ENCODE peak calls at places on chromosomes 13 and 19, in four cellular contexts. B, C, X and F are unnamed samples.

GRCh38 chr13:45119469-45119989 is 781 bp upstream of the GTF2F2 start:
- DNase-seq in B (peak), C (no peak), X (peak), F (peak)

GRCh38 chr19:47124937-47125668 is 5.5 kb upstream of the SAE1 start:
- DNase-seq in B (peak), C (no peak), X (no peak), F (peak)

GRCh38 chr13:66139250-66139649 is 1090.9 kb downstream of the PCDH9 start:
- DNase-seq in B (no peak), C (no peak), X (no peak), F (no peak)

GRCh38 chr13:46119883-46120614 is 15.2 kb upstream of the CPB2 start:
- DNase-seq in B (peak), C (no peak), X (no peak), F (peak)

GRCh38 chr19:17475541-17476115 is 5.3 kb downstream of the SLC27A1 start:
- DNase-seq in B (peak), C (no peak), X (no peak), F (peak)

GRCh38 chr13:71320452-71320851 is 546.6 kb downstream of the DACH1 start:
- DNase-seq in B (peak), C (no peak), X (peak), F (peak)

GRCh38 chr13:83819611-83820010 is 62.7 kb downstream of the SLITRK1 start:
- DNase-seq in B (peak), C (no peak), X (no peak), F (peak)

GRCh38 chr13:96958286-96958891 is 35.9 kb downstream of the OXGR1 start:
- DNase-seq in B (peak), C (no peak), X (no peak), F (peak)

GRCh38 chr13:33279414-33279813 is 6.1 kb downstream of the STARD13 start:
- DNase-seq in B (no peak), C (no peak), X (no peak), F (no peak)

GRCh38 chr13:87331178-87331577 is 340.0 kb upstream of the SLITRK5 start:
- DNase-seq in B (no peak), C (no peak), X (no peak), F (peak)

GRCh38 chr19:4575267-4575793 is 15.8 kb upstream of the SEMA6B start:
- DNase-seq in B (peak), C (peak), X (peak), F (peak)

GRCh38 chr19:47253467-47253881 is 2.9 kb upstream of the CCDC9 start:
- DNase-seq in B (peak), C (no peak), X (peak), F (peak)

GRCh38 chr13:89726690-89727435 is 1620.6 kb upstream of the MIR17HG start:
- DNase-seq in B (peak), C (no peak), X (peak), F (peak)

GRCh38 chr19:16013851-16014840 is 62.1 kb upstream of the TPM4 start:
- DNase-seq in B (no peak), C (no peak), X (no peak), F (no peak)

GRCh38 chr19:18672606-18673337 is 10.7 kb upstream of the CRTC1 start:
- DNase-seq in B (peak), C (no peak), X (no peak), F (peak)

GRCh38 chr13:114026128-114026880 is 52.4 kb upstream of the C13orf46 start:
- DNase-seq in B (no peak), C (no peak), X (no peak), F (no peak)

GRCh38 chr13:44906758-44907157 is 82.5 kb downstream of the NUFIP1 start:
- DNase-seq in B (peak), C (peak), X (no peak), F (peak)

GRCh38 chr13:31204592-31204991 is 4.8 kb downstream of the B3GLCT start:
- DNase-seq in B (peak), C (no peak), X (no peak), F (peak)

GRCh38 chr13:100128838-100129237 is 39.9 kb downstream of the PCCA start:
- DNase-seq in B (no peak), C (no peak), X (no peak), F (no peak)

GRCh38 chr19:41421314-41421713 is 5.9 kb downstream of the B3GNT8 start:
- DNase-seq in B (no peak), C (no peak), X (no peak), F (no peak)

GRCh38 chr13:78660130-78660857 is 1.3 kb upstream of the OBI1 start:
- DNase-seq in B (peak), C (no peak), X (no peak), F (no peak)

GRCh38 chr19:14770944-14771839 is 7.2 kb downstream of the ADGRE2 start:
- DNase-seq in B (no peak), C (peak), X (no peak), F (no peak)

GRCh38 chr19:3606690-3607289 is at the start of gene TBXA2R:
- DNase-seq in B (peak), C (peak), X (no peak), F (peak)

GRCh38 chr13:74191036-74191809 is 57.0 kb upstream of the KLF12 start:
- DNase-seq in B (peak), C (no peak), X (no peak), F (no peak)

GRCh38 chr13:36258831-36259230 is 38.8 kb downstream of the CCDC169 start:
- DNase-seq in B (no peak), C (no peak), X (no peak), F (no peak)

GRCh38 chr19:14149509-14149994 is 13.2 kb upstream of the ASF1B start:
- DNase-seq in B (peak), C (peak), X (no peak), F (peak)

GRCh38 chr19:15042003-15042402 is 7.3 kb upstream of the CASP14 start:
- DNase-seq in B (no peak), C (no peak), X (no peak), F (no peak)

GRCh38 chr13:23617551-23618014 is 47.4 kb downstream of the TNFRSF19 start:
- DNase-seq in B (peak), C (no peak), X (no peak), F (peak)

GRCh38 chr19:19064811-19065745 is 1.3 kb downstream of the SLC25A42 start:
- DNase-seq in B (peak), C (no peak), X (no peak), F (no peak)

GRCh38 chr19:6239871-6240676 is 39.7 kb downstream of the MLLT1 start:
- DNase-seq in B (no peak), C (no peak), X (no peak), F (no peak)

GRCh38 chr13:99589575-99589974 is 88.3 kb downstream of the TM9SF2 start:
- DNase-seq in B (no peak), C (peak), X (no peak), F (no peak)

GRCh38 chr13:33284016-33284415 is 1.5 kb downstream of the STARD13 start:
- DNase-seq in B (peak), C (no peak), X (no peak), F (peak)

GRCh38 chr13:76885203-76886004 is 801 bp downstream of the KCTD12 start:
- DNase-seq in B (peak), C (peak), X (no peak), F (peak)

GRCh38 chr19:42488783-42489521 is 39.3 kb downstream of the CEACAM1 start:
- DNase-seq in B (no peak), C (no peak), X (no peak), F (no peak)

GRCh38 chr19:47374876-47375693 is 26.0 kb downstream of the DHX34 start:
- DNase-seq in B (no peak), C (no peak), X (no peak), F (no peak)

GRCh38 chr19:17080441-17080803 is 4.8 kb downstream of the MYO9B start:
- DNase-seq in B (no peak), C (no peak), X (no peak), F (no peak)

GRCh38 chr13:88074794-88075509 is 403.8 kb downstream of the SLITRK5 start:
- DNase-seq in B (no peak), C (no peak), X (no peak), F (no peak)

GRCh38 chr19:409006-409514 is at the start of gene C2CD4C:
- DNase-seq in B (peak), C (peak), X (no peak), F (no peak)
- H3K4me3 ChIP-seq in B (no peak), C (peak), X (peak), F (peak)

GRCh38 chr13:95704510-95704909 is 27.6 kb downstream of the DNAJC3 start:
- DNase-seq in B (peak), C (no peak), X (no peak), F (no peak)
- TF ChIP-seq CTCF in B (peak), C (no peak), X (peak), F (peak)

DNA sequence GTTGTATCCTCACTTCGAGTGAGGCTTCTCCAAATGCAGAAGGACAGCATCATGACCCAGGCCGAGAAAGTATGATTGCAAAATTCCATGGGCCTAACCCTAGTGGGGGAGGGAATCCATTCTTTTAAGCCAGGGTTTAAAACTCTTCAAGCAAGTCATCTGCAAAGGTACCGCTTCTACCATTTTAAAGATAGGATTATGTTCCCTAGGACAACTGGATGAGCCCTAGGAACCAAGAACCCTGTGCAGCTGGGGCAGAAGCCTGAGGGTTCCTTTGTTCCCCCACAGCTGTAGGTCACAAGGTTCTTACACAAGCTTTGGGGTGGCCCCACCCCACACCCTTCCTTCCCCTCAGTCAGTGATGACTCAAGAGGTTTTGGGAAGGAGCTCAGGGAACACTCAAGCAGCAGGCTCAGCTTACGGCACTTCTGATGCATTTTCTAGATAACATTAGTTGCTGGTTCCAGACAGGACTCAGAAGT is 13.5 kb downstream of the ARL11 start:
- DNase-seq in B (peak), C (peak), X (peak), F (peak)
- H3K4me3 ChIP-seq in B (no peak), C (no peak), X (no peak), F (no peak)

GRCh38 chr13:102651892-102652291 is 43.0 kb downstream of the METTL21C start:
- DNase-seq in B (peak), C (no peak), X (no peak), F (peak)

GRCh38 chr13:102658678-102659077 is 36.2 kb downstream of the METTL21C start:
- DNase-seq in B (no peak), C (no peak), X (no peak), F (no peak)

GRCh38 chr13:102659168-102659713 is 35.6 kb downstream of the METTL21C start:
- DNase-seq in B (no peak), C (no peak), X (no peak), F (no peak)

GRCh38 chr13:102654786-102655185 is 40.1 kb downstream of the METTL21C start:
- DNase-seq in B (no peak), C (no peak), X (no peak), F (no peak)

GRCh38 chr13:102657630-102658029 is 37.2 kb downstream of the METTL21C start:
- DNase-seq in B (no peak), C (no peak), X (no peak), F (no peak)
- TF ChIP-seq CTCF in B (no peak), C (peak), X (peak), F (peak)

GRCh38 chr19:51695088-51695487 is 2.0 kb downstream of the SPACA6 start:
- DNase-seq in B (no peak), C (no peak), X (no peak), F (no peak)

GRCh38 chr19:51693819-51694218 is 689 bp downstream of the SPACA6 start:
- DNase-seq in B (no peak), C (no peak), X (no peak), F (no peak)

GRCh38 chr19:51693246-51693645 is at the start of gene SPACA6:
- DNase-seq in B (no peak), C (no peak), X (no peak), F (no peak)

GRCh38 chr19:51695702-51696315 is 2.7 kb downstream of the SPACA6 start:
- DNase-seq in B (no peak), C (no peak), X (no peak), F (no peak)

DNA sequence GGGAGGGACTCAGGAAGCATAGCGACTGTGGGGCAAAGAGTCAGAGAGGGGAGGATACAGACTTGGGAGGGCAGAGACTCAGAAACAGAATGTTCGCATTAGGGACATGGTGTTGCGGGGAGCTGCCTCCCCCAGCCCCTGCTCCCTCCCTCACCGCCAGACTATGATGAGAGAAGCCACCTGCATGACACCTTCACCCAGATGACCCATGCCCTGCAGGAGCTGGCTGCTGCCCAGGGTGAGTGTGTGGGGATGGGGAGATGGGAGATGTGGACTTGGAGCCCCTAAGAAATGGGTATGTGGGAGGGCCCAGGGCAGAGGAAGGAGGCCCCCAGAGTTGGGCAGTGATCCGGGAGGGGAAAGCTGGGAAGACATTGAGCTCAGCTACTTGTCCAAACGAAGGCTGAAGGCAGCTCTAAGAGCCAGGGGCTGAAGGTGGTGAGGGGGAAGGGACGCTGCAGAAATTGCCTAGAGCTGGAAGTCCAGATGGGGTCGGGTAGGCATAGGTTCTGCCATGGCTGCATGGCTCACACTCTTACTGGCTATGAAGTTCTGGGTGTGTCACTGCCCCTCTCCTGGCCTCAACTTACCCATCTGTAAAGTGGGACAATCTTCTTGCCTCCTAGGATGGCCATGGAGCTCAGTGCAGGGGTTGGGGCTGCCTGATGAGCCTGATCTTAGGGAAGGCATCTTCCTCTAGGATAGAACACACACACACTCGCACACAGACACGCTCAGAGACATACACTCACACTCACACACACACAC is 1.4 kb downstream of the SPACA6 start:
- DNase-seq in B (no peak), C (no peak), X (no peak), F (no peak)
- H3K4me3 ChIP-seq in B (no peak), C (no peak), X (no peak), F (no peak)